ENCODE peak calls at places on chromosomes 7 and 10, in seven cellular contexts. One of them, this sample, is unnamed.

GRCh38 chr10:96614515-96614914 is 27.7 kb upstream of the TM9SF3 start:
- DNase-seq in H54: peak
- DNase-seq in OCI-LY7: no peak
- DNase-seq in stomach: no peak
- DNase-seq in dorsolateral prefrontal cortex: no peak
- DNase-seq in heart left ventricle: no peak
- DNase-seq in AG04449: peak
- DNase-seq in this sample: peak

GRCh38 chr7:49635800-49636199 is 137.6 kb upstream of the VWC2 start:
- DNase-seq in H54: no peak
- DNase-seq in OCI-LY7: peak
- DNase-seq in stomach: no peak
- DNase-seq in dorsolateral prefrontal cortex: no peak
- DNase-seq in heart left ventricle: no peak
- DNase-seq in AG04449: no peak
- DNase-seq in this sample: no peak

GRCh38 chr10:14750900-14751575 is 23.7 kb downstream of the FAM107B start:
- DNase-seq in H54: no peak
- DNase-seq in OCI-LY7: peak
- DNase-seq in stomach: no peak
- DNase-seq in dorsolateral prefrontal cortex: no peak
- DNase-seq in heart left ventricle: no peak
- DNase-seq in AG04449: no peak
- DNase-seq in this sample: no peak

GRCh38 chr7:51587600-51587999 is 271.0 kb upstream of the COBL start:
- DNase-seq in H54: no peak
- DNase-seq in OCI-LY7: no peak
- DNase-seq in stomach: no peak
- DNase-seq in dorsolateral prefrontal cortex: no peak
- DNase-seq in heart left ventricle: no peak
- DNase-seq in AG04449: no peak
- DNase-seq in this sample: no peak

GRCh38 chr7:17991866-17992648 is 35.6 kb downstream of the PRPS1L1 start:
- DNase-seq in H54: no peak
- DNase-seq in OCI-LY7: peak
- DNase-seq in stomach: no peak
- DNase-seq in dorsolateral prefrontal cortex: no peak
- DNase-seq in heart left ventricle: no peak
- DNase-seq in AG04449: no peak
- DNase-seq in this sample: no peak

GRCh38 chr10:31347705-31348104 is 28.7 kb downstream of the ZEB1 start:
- DNase-seq in H54: no peak
- DNase-seq in OCI-LY7: no peak
- DNase-seq in stomach: no peak
- DNase-seq in dorsolateral prefrontal cortex: no peak
- DNase-seq in heart left ventricle: no peak
- DNase-seq in AG04449: no peak
- DNase-seq in this sample: no peak

GRCh38 chr7:28654111-28654510 is 241.8 kb downstream of the CREB5 start:
- DNase-seq in H54: no peak
- DNase-seq in OCI-LY7: no peak
- DNase-seq in stomach: no peak
- DNase-seq in dorsolateral prefrontal cortex: no peak
- DNase-seq in heart left ventricle: no peak
- DNase-seq in AG04449: no peak
- DNase-seq in this sample: no peak

GRCh38 chr10:124346831-124347230 is 71.9 kb downstream of the OAT start:
- DNase-seq in H54: no peak
- DNase-seq in OCI-LY7: no peak
- DNase-seq in stomach: no peak
- DNase-seq in dorsolateral prefrontal cortex: no peak
- DNase-seq in heart left ventricle: no peak
- DNase-seq in AG04449: no peak
- DNase-seq in this sample: no peak

GRCh38 chr7:94374231-94374630 is 20.5 kb upstream of the COL1A2 start:
- DNase-seq in H54: peak
- DNase-seq in OCI-LY7: no peak
- DNase-seq in stomach: peak
- DNase-seq in dorsolateral prefrontal cortex: no peak
- DNase-seq in heart left ventricle: peak
- DNase-seq in AG04449: no peak
- DNase-seq in this sample: no peak

GRCh38 chr10:11813855-11814557 is 9.2 kb upstream of the PROSER2 start:
- DNase-seq in H54: no peak
- DNase-seq in OCI-LY7: no peak
- DNase-seq in stomach: no peak
- DNase-seq in dorsolateral prefrontal cortex: no peak
- DNase-seq in heart left ventricle: no peak
- DNase-seq in AG04449: no peak
- DNase-seq in this sample: no peak

GRCh38 chr10:6310977-6311376 is 108.2 kb downstream of the PFKFB3 start:
- DNase-seq in H54: no peak
- DNase-seq in OCI-LY7: no peak
- DNase-seq in stomach: no peak
- DNase-seq in dorsolateral prefrontal cortex: no peak
- DNase-seq in heart left ventricle: no peak
- DNase-seq in AG04449: no peak
- DNase-seq in this sample: no peak

GRCh38 chr10:70190581-70190980 is 20.3 kb upstream of the SAR1A start:
- DNase-seq in H54: no peak
- DNase-seq in OCI-LY7: no peak
- DNase-seq in stomach: no peak
- DNase-seq in dorsolateral prefrontal cortex: no peak
- DNase-seq in heart left ventricle: no peak
- DNase-seq in AG04449: no peak
- DNase-seq in this sample: no peak

GRCh38 chr10:132860527-132860926 is 74.6 kb upstream of the NKX6-2 start:
- DNase-seq in H54: no peak
- DNase-seq in OCI-LY7: no peak
- DNase-seq in stomach: no peak
- DNase-seq in dorsolateral prefrontal cortex: peak
- DNase-seq in heart left ventricle: no peak
- DNase-seq in AG04449: no peak
- DNase-seq in this sample: no peak

GRCh38 chr7:1103009-1103788 is 15.3 kb downstream of the GPER1 start:
- DNase-seq in H54: no peak
- DNase-seq in OCI-LY7: no peak
- DNase-seq in stomach: no peak
- DNase-seq in dorsolateral prefrontal cortex: no peak
- DNase-seq in heart left ventricle: peak
- DNase-seq in AG04449: no peak
- DNase-seq in this sample: no peak

GRCh38 chr10:71852335-71852937 is 1.4 kb upstream of the PSAP start:
- DNase-seq in H54: no peak
- DNase-seq in OCI-LY7: peak
- DNase-seq in stomach: peak
- DNase-seq in dorsolateral prefrontal cortex: no peak
- DNase-seq in heart left ventricle: peak
- DNase-seq in AG04449: no peak
- DNase-seq in this sample: no peak

GRCh38 chr7:108486291-108486966 is 30.2 kb upstream of the NRCAM start:
- DNase-seq in H54: no peak
- DNase-seq in OCI-LY7: no peak
- DNase-seq in stomach: no peak
- DNase-seq in dorsolateral prefrontal cortex: no peak
- DNase-seq in heart left ventricle: no peak
- DNase-seq in AG04449: peak
- DNase-seq in this sample: no peak

GRCh38 chr7:131604841-131605279 is 48.4 kb upstream of the PODXL start:
- DNase-seq in H54: peak
- DNase-seq in OCI-LY7: no peak
- DNase-seq in stomach: no peak
- DNase-seq in dorsolateral prefrontal cortex: no peak
- DNase-seq in heart left ventricle: no peak
- DNase-seq in AG04449: peak
- DNase-seq in this sample: no peak

GRCh38 chr7:13017881-13018280 is 330.4 kb downstream of the ARL4A start:
- DNase-seq in H54: no peak
- DNase-seq in OCI-LY7: no peak
- DNase-seq in stomach: no peak
- DNase-seq in dorsolateral prefrontal cortex: no peak
- DNase-seq in heart left ventricle: no peak
- DNase-seq in AG04449: no peak
- DNase-seq in this sample: no peak

GRCh38 chr10:119205926-119206602 is 1.3 kb upstream of the GRK5 start:
- DNase-seq in H54: peak
- DNase-seq in OCI-LY7: peak
- DNase-seq in stomach: peak
- DNase-seq in dorsolateral prefrontal cortex: peak
- DNase-seq in heart left ventricle: peak
- DNase-seq in AG04449: no peak
- DNase-seq in this sample: no peak

GRCh38 chr10:28737096-28737495 is 59.8 kb downstream of the BAMBI start:
- DNase-seq in H54: no peak
- DNase-seq in OCI-LY7: no peak
- DNase-seq in stomach: no peak
- DNase-seq in dorsolateral prefrontal cortex: no peak
- DNase-seq in heart left ventricle: no peak
- DNase-seq in AG04449: no peak
- DNase-seq in this sample: no peak

GRCh38 chr10:82981137-82981723 is 1106.2 kb downstream of the NRG3 start:
- DNase-seq in H54: no peak
- DNase-seq in OCI-LY7: no peak
- DNase-seq in stomach: no peak
- DNase-seq in dorsolateral prefrontal cortex: peak
- DNase-seq in heart left ventricle: no peak
- DNase-seq in AG04449: peak
- DNase-seq in this sample: no peak

GRCh38 chr10:135601-136464 is 578 bp downstream of the ZMYND11 start:
- DNase-seq in H54: peak
- DNase-seq in OCI-LY7: peak
- DNase-seq in stomach: peak
- DNase-seq in dorsolateral prefrontal cortex: peak
- DNase-seq in heart left ventricle: peak
- DNase-seq in AG04449: no peak
- DNase-seq in this sample: no peak

GRCh38 chr10:63042256-63042655 is 90.9 kb upstream of the NRBF2 start:
- DNase-seq in H54: no peak
- DNase-seq in OCI-LY7: no peak
- DNase-seq in stomach: no peak
- DNase-seq in dorsolateral prefrontal cortex: no peak
- DNase-seq in heart left ventricle: no peak
- DNase-seq in AG04449: no peak
- DNase-seq in this sample: no peak

GRCh38 chr7:72042855-72043254 is 369.3 kb downstream of the CALN1 start:
- DNase-seq in H54: no peak
- DNase-seq in OCI-LY7: no peak
- DNase-seq in stomach: no peak
- DNase-seq in dorsolateral prefrontal cortex: no peak
- DNase-seq in heart left ventricle: no peak
- DNase-seq in AG04449: peak
- DNase-seq in this sample: no peak

GRCh38 chr10:22245567-22245966 is 27.8 kb upstream of the EBLN1 start:
- DNase-seq in H54: peak
- DNase-seq in OCI-LY7: no peak
- DNase-seq in stomach: no peak
- DNase-seq in dorsolateral prefrontal cortex: no peak
- DNase-seq in heart left ventricle: no peak
- DNase-seq in AG04449: no peak
- DNase-seq in this sample: no peak

GRCh38 chr10:110399163-110400094 is 94.7 kb upstream of the SMNDC1 start:
- DNase-seq in H54: peak
- DNase-seq in OCI-LY7: no peak
- DNase-seq in stomach: peak
- DNase-seq in dorsolateral prefrontal cortex: no peak
- DNase-seq in heart left ventricle: no peak
- DNase-seq in AG04449: peak
- DNase-seq in this sample: no peak

GRCh38 chr10:28788252-28788651 is 110.9 kb downstream of the BAMBI start:
- DNase-seq in H54: no peak
- DNase-seq in OCI-LY7: no peak
- DNase-seq in stomach: no peak
- DNase-seq in dorsolateral prefrontal cortex: no peak
- DNase-seq in heart left ventricle: no peak
- DNase-seq in AG04449: no peak
- DNase-seq in this sample: no peak

GRCh38 chr7:155213955-155214327 is 83.7 kb upstream of the INSIG1 start:
- DNase-seq in H54: no peak
- DNase-seq in OCI-LY7: no peak
- DNase-seq in stomach: no peak
- DNase-seq in dorsolateral prefrontal cortex: no peak
- DNase-seq in heart left ventricle: no peak
- DNase-seq in AG04449: no peak
- DNase-seq in this sample: no peak

GRCh38 chr7:104843198-104843597 is 170.8 kb upstream of the KMT2E start:
- DNase-seq in H54: no peak
- DNase-seq in OCI-LY7: no peak
- DNase-seq in stomach: no peak
- DNase-seq in dorsolateral prefrontal cortex: no peak
- DNase-seq in heart left ventricle: no peak
- DNase-seq in AG04449: no peak
- DNase-seq in this sample: no peak

GRCh38 chr10:114271779-114272167 is 32.7 kb downstream of the VWA2 start:
- DNase-seq in H54: peak
- DNase-seq in OCI-LY7: no peak
- DNase-seq in stomach: peak
- DNase-seq in dorsolateral prefrontal cortex: no peak
- DNase-seq in heart left ventricle: peak
- DNase-seq in AG04449: peak
- DNase-seq in this sample: no peak

GRCh38 chr7:1301812-1302310 is 69.2 kb downstream of the UNCX start:
- DNase-seq in H54: no peak
- DNase-seq in OCI-LY7: no peak
- DNase-seq in stomach: no peak
- DNase-seq in dorsolateral prefrontal cortex: no peak
- DNase-seq in heart left ventricle: peak
- DNase-seq in AG04449: no peak
- DNase-seq in this sample: no peak

GRCh38 chr10:90674927-90675326 is 182.9 kb downstream of the HTR7 start:
- DNase-seq in H54: no peak
- DNase-seq in OCI-LY7: no peak
- DNase-seq in stomach: no peak
- DNase-seq in dorsolateral prefrontal cortex: no peak
- DNase-seq in heart left ventricle: no peak
- DNase-seq in AG04449: peak
- DNase-seq in this sample: no peak

GRCh38 chr10:2262333-2262732 is 525.0 kb upstream of the ADARB2 start:
- DNase-seq in H54: no peak
- DNase-seq in OCI-LY7: no peak
- DNase-seq in stomach: no peak
- DNase-seq in dorsolateral prefrontal cortex: no peak
- DNase-seq in heart left ventricle: no peak
- DNase-seq in AG04449: no peak
- DNase-seq in this sample: no peak

This sample was measured in NCI-H2029 treated with DMSO at 0.1 percent for 48 hours.